ENCODE peak calls at places on chromosomes 16 and 17, in ten cellular contexts. O, J, W, G, X, C, Y, H, T and M are unnamed samples.

GRCh38 chr17:32648450-32648849 is 161.7 kb downstream of the CDK5R1 start:
- DNase-seq in O (no peak), J (no peak), W (no peak), G (no peak), X (no peak), C (no peak), Y (no peak), H (no peak), T (no peak), M (no peak)

GRCh38 chr17:6786618-6787017 is 10.6 kb downstream of the FBXO39 start:
- DNase-seq in O (peak; percentile 59), J (no peak), W (no peak), G (no peak), X (peak; percentile 44), C (no peak), Y (no peak), H (no peak), T (no peak), M (no peak)

GRCh38 chr17:50135316-50136095 is 5.5 kb upstream of the SAMD14 start:
- DNase-seq in O (no peak), J (no peak), W (no peak), G (no peak), X (no peak), C (no peak), Y (no peak), H (no peak), T (no peak), M (no peak)

GRCh38 chr17:8800656-8801055 is 1.5 kb upstream of the MFSD6L start:
- DNase-seq in O (no peak), J (no peak), W (no peak), G (no peak), X (no peak), C (no peak), Y (no peak), H (no peak), T (no peak), M (no peak)

GRCh38 chr16:50247906-50248608 is 18.3 kb upstream of the ADCY7 start:
- DNase-seq in O (no peak), J (no peak), W (no peak), G (no peak), X (no peak), C (no peak), Y (no peak), H (no peak), T (no peak), M (no peak)

GRCh38 chr16:82631701-82632685 is 5.2 kb downstream of the CDH13 start:
- DNase-seq in O (no peak), J (no peak), W (no peak), G (no peak), X (no peak), C (no peak), Y (no peak), H (no peak), T (peak; percentile 11), M (no peak)

GRCh38 chr16:65418435-65418834 is 296.6 kb upstream of the CDH11 start:
- DNase-seq in O (no peak), J (no peak), W (no peak), G (no peak), X (no peak), C (no peak), Y (no peak), H (no peak), T (no peak), M (no peak)

GRCh38 chr16:1216296-1216619 is 8.8 kb downstream of the TPSG1 start:
- DNase-seq in O (no peak), J (no peak), W (no peak), G (no peak), X (no peak), C (no peak), Y (no peak), H (no peak), T (no peak), M (no peak)

GRCh38 chr17:9140550-9141422 is 119.5 kb downstream of the NTN1 start:
- DNase-seq in O (no peak), J (no peak), W (no peak), G (no peak), X (no peak), C (no peak), Y (no peak), H (no peak), T (no peak), M (no peak)

GRCh38 chr16:89093602-89094251 is at the start of gene ACSF3:
- DNase-seq in O (no peak), J (peak; percentile 56), W (peak; percentile 88), G (peak; percentile 75), X (peak; percentile 39), C (peak; percentile 46), Y (peak; percentile 91), H (peak; percentile 48), T (peak; percentile 77), M (peak; percentile 42)

GRCh38 chr16:4659363-4660353 is 33.7 kb upstream of the NUDT16L1 start:
- DNase-seq in O (no peak), J (no peak), W (no peak), G (no peak), X (no peak), C (no peak), Y (no peak), H (no peak), T (no peak), M (no peak)